ENCODE peak calls at places on chromosomes 6 and 20, in nine cellular contexts. Y is IMR-90, W is esophagus squamous epithelium, C is heart left ventricle, M is tibial nerve, K is testis, V is body of pancreas, B is prostate gland, S is ovary. O is an unnamed sample.

GRCh38 chr20:49658508-49658907 is 55.2 kb downstream of the B4GALT5 start:
- DNase-seq in V (no peak), K (no peak), C (no peak), B (no peak), S (no peak), W (no peak), Y (no peak), M (no peak), O (no peak)

GRCh38 chr6:138520463-138520862 is 21.2 kb upstream of the NHSL1 start:
- DNase-seq in K (no peak), W (no peak), Y (no peak), S (no peak), C (no peak), M (no peak), B (no peak), V (no peak), O (no peak)

GRCh38 chr6:166587631-166588413 is 1.3 kb upstream of the RAMACL start:
- DNase-seq in C (no peak), W (no peak), B (no peak), K (no peak), Y (no peak), M (no peak), V (no peak), S (no peak), O (no peak)

GRCh38 chr6:7580537-7580926 is 9.5 kb upstream of the SNRNP48 start:
- DNase-seq in K (no peak), C (no peak), W (no peak), B (no peak), Y (no peak), M (no peak), V (no peak), S (no peak), O (no peak)

GRCh38 chr6:147531321-147531720 is 22.8 kb downstream of the SAMD5 start:
- DNase-seq in B (no peak), M (no peak), W (no peak), S (no peak), V (no peak), K (no peak), C (no peak), Y (no peak), O (no peak)

GRCh38 chr20:36532388-36532787 is 8.9 kb upstream of the MYL9 start:
- DNase-seq in M (no peak), W (no peak), S (peak; percentile 26), B (no peak), K (no peak), C (no peak), Y (no peak), V (peak; percentile 78), O (no peak)

GRCh38 chr20:34891166-34892062 is 15.0 kb downstream of the ACSS2 start:
- DNase-seq in M (no peak), V (no peak), S (no peak), C (no peak), K (no peak), W (no peak), Y (peak; percentile 88), B (no peak), O (no peak)

GRCh38 chr20:25551413-25552210 is 33.7 kb downstream of the NINL start:
- DNase-seq in C (no peak), Y (no peak), M (no peak), S (no peak), V (no peak), K (no peak), W (no peak), B (no peak), O (no peak)

GRCh38 chr20:8287328-8287727 is 155.3 kb downstream of the PLCB1 start:
- DNase-seq in B (no peak), Y (no peak), K (no peak), W (no peak), C (no peak), S (no peak), V (no peak), M (no peak), O (no peak)

GRCh38 chr6:33278810-33279209 is 1.9 kb downstream of the B3GALT4 start:
- DNase-seq in B (no peak), S (no peak), M (no peak), V (no peak), K (no peak), Y (no peak), C (no peak), W (no peak), O (no peak)

GRCh38 chr20:49909499-49910339 is 5.6 kb downstream of the SPATA2 start:
- DNase-seq in S (no peak), Y (no peak), M (no peak), K (peak; percentile 62), C (peak; percentile 71), B (peak; percentile 55), V (peak; percentile 56), W (no peak), O (no peak)

GRCh38 chr6:28867078-28867414 is 56.7 kb downstream of the TRIM27 start:
- DNase-seq in K (peak; percentile 55), V (no peak), B (no peak), W (no peak), S (no peak), Y (peak; percentile 3), C (no peak), M (no peak), O (no peak)

GRCh38 chr20:11777861-11778570 is 139.7 kb upstream of the BTBD3 start:
- DNase-seq in S (no peak), K (no peak), C (no peak), V (no peak), B (no peak), M (no peak), Y (peak; percentile 40), W (no peak), O (no peak)

GRCh38 chr6:138229072-138229471 is 10.8 kb upstream of the PBOV1 start:
- DNase-seq in B (no peak), K (no peak), M (no peak), V (no peak), C (no peak), S (no peak), W (no peak), Y (no peak), O (no peak)

DNA sequence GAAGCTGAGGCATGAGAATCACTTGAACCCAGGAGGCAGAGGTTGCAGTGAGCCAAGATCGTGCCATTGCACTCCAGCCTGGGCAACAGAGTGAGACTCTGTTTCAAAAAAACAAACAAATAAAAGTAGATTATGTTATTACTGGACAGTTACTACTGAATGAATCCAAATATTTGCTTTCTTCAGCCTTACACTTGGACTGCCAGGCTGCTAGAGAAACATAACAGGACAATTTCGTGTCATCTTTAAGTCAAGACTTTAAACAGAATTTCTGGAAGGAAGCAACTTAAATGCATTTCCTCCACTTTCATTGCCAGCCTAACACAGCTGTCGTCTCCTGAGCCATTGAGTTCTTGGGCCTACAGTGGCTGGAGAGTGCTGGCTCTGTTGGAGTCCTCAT is 42.0 kb upstream of the PRIM2 start:
- DNase-seq in Y (no peak), S (no peak), B (no peak), K (no peak), V (no peak), M (no peak), W (no peak), C (no peak), O (no peak)
- H3K36me3 ChIP-seq in Y (no peaks in the 10 kb centered on the region), S (no peaks in the 10 kb centered on the region), B (no peaks in the 10 kb centered on the region), K (no peaks in the 10 kb centered on the region), V (no peaks in the 10 kb centered on the region), M (no peaks in the 10 kb centered on the region), W (no peaks in the 10 kb centered on the region), C (no peaks in the 10 kb centered on the region), O (no peaks in the 10 kb centered on the region)

DNA sequence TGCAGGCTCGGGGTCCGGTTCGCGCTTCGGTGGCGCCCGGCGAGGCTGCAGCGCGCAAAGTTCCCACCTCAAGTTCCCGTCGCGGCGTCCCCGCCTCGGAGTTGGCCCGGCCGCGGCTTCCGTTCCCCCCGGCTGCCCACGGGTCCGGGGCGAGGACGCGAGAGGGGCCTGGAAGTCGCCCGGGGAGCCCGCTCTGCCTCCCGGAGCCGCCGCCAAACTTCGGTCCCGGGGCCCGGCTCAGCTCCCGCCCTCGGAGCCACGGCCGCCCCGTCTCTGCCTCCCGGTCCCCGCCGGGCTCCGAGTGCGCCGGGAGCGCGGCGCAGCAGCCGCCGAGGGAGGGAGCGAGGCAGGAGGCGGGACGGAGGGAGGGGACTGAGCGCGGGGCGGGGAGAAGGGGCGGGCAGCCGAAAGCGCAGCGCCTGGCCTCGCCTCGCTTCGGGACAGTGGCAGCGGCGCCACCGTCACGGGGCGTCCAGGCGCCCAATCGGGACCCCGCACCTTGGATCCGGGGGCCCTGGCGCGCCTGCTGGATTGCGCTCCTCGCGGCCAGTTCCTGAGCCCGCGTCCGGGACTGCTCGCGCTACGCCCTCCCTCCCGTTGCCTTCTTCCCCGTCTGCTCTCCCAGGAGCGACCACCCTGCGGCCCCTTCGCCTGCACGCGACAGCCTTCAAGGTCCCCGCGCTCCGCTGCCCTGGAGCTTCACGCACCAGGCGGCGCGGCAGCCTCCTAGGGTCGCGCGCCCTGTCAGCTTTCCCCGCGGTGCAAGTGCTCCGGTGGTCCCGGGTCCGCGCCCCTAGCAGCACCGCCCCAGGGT is at the start of gene KCNG1:
- DNase-seq in M (no peak), B (peak; percentile 79), V (peak; percentile 70), K (peak; percentile 85), Y (peak; percentile 75), C (peak; percentile 65), S (no peak), W (no peak), O (peak; percentile 44)
- TF ChIP-seq POLR2A in M (peak; percentile 49), B (peak; percentile 73), V (peak; percentile 64), K (no peak), Y (peak; percentile 94), C (no peak), S (no peak), W (no peak), O (peak; percentile 11)

GRCh38 chr6:25487012-25487411 is 165.0 kb upstream of the SCGN start:
- DNase-seq in C (no peak), V (no peak), B (no peak), M (no peak), S (no peak), W (no peak), Y (no peak), K (no peak), O (no peak)
- H3K36me3 ChIP-seq in C (no peaks in the 10 kb centered on the region), V (no peaks in the 10 kb centered on the region), B (no peaks in the 10 kb centered on the region), M (no peaks in the 10 kb centered on the region), S (no peaks in the 10 kb centered on the region), W (no peaks in the 10 kb centered on the region), Y (no peaks in the 10 kb centered on the region), K (no peaks in the 10 kb centered on the region), O (no peaks in the 10 kb centered on the region)

GRCh38 chr20:10674684-10675455 is 1.1 kb upstream of the JAG1 start:
- DNase-seq in K (peak; percentile 83), B (peak; percentile 83), V (peak; percentile 85), M (peak; percentile 59), W (no peak), C (peak; percentile 86), Y (peak; percentile 66), S (peak; percentile 81), O (peak; percentile 81)

GRCh38 chr20:10673176-10673830 is 496 bp downstream of the JAG1 start:
- DNase-seq in V (peak; percentile 40), M (no peak), W (no peak), B (no peak), K (peak; percentile 40), C (peak; percentile 37), S (peak; percentile 48), Y (no peak), O (peak; percentile 57)

GRCh38 chr20:10675456-10675848 is 1.7 kb upstream of the JAG1 start:
- DNase-seq in M (no peak), W (no peak), B (no peak), K (no peak), S (no peak), C (no peak), V (no peak), Y (no peak), O (no peak)

GRCh38 chr20:10672579-10673127 is 1.1 kb downstream of the JAG1 start:
- DNase-seq in Y (peak; percentile 67), S (peak; percentile 58), W (no peak), V (peak; percentile 66), M (no peak), B (no peak), K (peak; percentile 49), C (peak; percentile 70), O (peak; percentile 73)

GRCh38 chr20:10673831-10674683 is at the start of gene JAG1:
- DNase-seq in S (peak; percentile 98), B (peak; percentile 97), W (peak; percentile 58), Y (peak; percentile 95), M (peak; percentile 97), K (peak; percentile 97), C (peak; percentile 96), V (peak; percentile 99), O (peak; percentile 96)
- TF ChIP-seq POLR2A in S (peak; percentile 84), B (peak; percentile 95), W (no peak), Y (peak; percentile 79), M (peak; percentile 85), K (peak; percentile 53), C (peak; percentile 28), V (peak; percentile 95), O (peak; percentile 88)